ENCODE peak calls at places on chromosomes 1 and 21, in seven cellular contexts. One of them, this sample, is unnamed.

GRCh38 chr1:173297798-173298391 is 90.8 kb upstream of the TNFSF4 start:
- DNase-seq in naive B cell: no peak
- DNase-seq in stimulated activated CD8-positive, alpha-beta memory T cell treated with anti-CD3 and anti-CD28 coated beads, Interleukin-2, amount 100 ng/mL, for 48 hours: peak
- DNase-seq in activated CD4-positive, CD25-positive, alpha-beta regulatory T cell treated with anti-CD3 and anti-CD28 coated beads, Interleukin-2, amount 50 U/mL, for 16 hours: no peak
- DNase-seq in fibroblast of lung: no peak
- DNase-seq in OCI-LY7: no peak
- DNase-seq in amniotic stem cell: no peak
- DNase-seq in this sample: no peak

GRCh38 chr1:12076425-12077005 is 13.4 kb downstream of the TNFRSF8 start:
- DNase-seq in naive B cell: no peak
- DNase-seq in stimulated activated CD8-positive, alpha-beta memory T cell treated with anti-CD3 and anti-CD28 coated beads, Interleukin-2, amount 100 ng/mL, for 48 hours: no peak
- DNase-seq in activated CD4-positive, CD25-positive, alpha-beta regulatory T cell treated with anti-CD3 and anti-CD28 coated beads, Interleukin-2, amount 50 U/mL, for 16 hours: no peak
- DNase-seq in fibroblast of lung: no peak
- DNase-seq in OCI-LY7: no peak
- DNase-seq in amniotic stem cell: no peak
- DNase-seq in this sample: no peak

GRCh38 chr1:168627370-168627769 is 51.0 kb downstream of the XCL1 start:
- DNase-seq in naive B cell: no peak
- DNase-seq in stimulated activated CD8-positive, alpha-beta memory T cell treated with anti-CD3 and anti-CD28 coated beads, Interleukin-2, amount 100 ng/mL, for 48 hours: no peak
- DNase-seq in activated CD4-positive, CD25-positive, alpha-beta regulatory T cell treated with anti-CD3 and anti-CD28 coated beads, Interleukin-2, amount 50 U/mL, for 16 hours: no peak
- DNase-seq in fibroblast of lung: no peak
- DNase-seq in OCI-LY7: no peak
- DNase-seq in amniotic stem cell: no peak
- DNase-seq in this sample: no peak

GRCh38 chr1:161374373-161374772 is 6.7 kb upstream of the CFAP126 start:
- DNase-seq in naive B cell: no peak
- DNase-seq in stimulated activated CD8-positive, alpha-beta memory T cell treated with anti-CD3 and anti-CD28 coated beads, Interleukin-2, amount 100 ng/mL, for 48 hours: no peak
- DNase-seq in activated CD4-positive, CD25-positive, alpha-beta regulatory T cell treated with anti-CD3 and anti-CD28 coated beads, Interleukin-2, amount 50 U/mL, for 16 hours: no peak
- DNase-seq in fibroblast of lung: peak
- DNase-seq in OCI-LY7: peak
- DNase-seq in amniotic stem cell: no peak
- DNase-seq in this sample: no peak

GRCh38 chr21:26137379-26138060 is 33.0 kb downstream of the APP start:
- DNase-seq in naive B cell: no peak
- DNase-seq in stimulated activated CD8-positive, alpha-beta memory T cell treated with anti-CD3 and anti-CD28 coated beads, Interleukin-2, amount 100 ng/mL, for 48 hours: no peak
- DNase-seq in activated CD4-positive, CD25-positive, alpha-beta regulatory T cell treated with anti-CD3 and anti-CD28 coated beads, Interleukin-2, amount 50 U/mL, for 16 hours: no peak
- DNase-seq in fibroblast of lung: no peak
- DNase-seq in OCI-LY7: no peak
- DNase-seq in amniotic stem cell: no peak
- DNase-seq in this sample: no peak

GRCh38 chr1:172360960-172361359 is 59.5 kb upstream of the C1orf105 start:
- DNase-seq in naive B cell: peak
- DNase-seq in stimulated activated CD8-positive, alpha-beta memory T cell treated with anti-CD3 and anti-CD28 coated beads, Interleukin-2, amount 100 ng/mL, for 48 hours: no peak
- DNase-seq in activated CD4-positive, CD25-positive, alpha-beta regulatory T cell treated with anti-CD3 and anti-CD28 coated beads, Interleukin-2, amount 50 U/mL, for 16 hours: no peak
- DNase-seq in fibroblast of lung: no peak
- DNase-seq in OCI-LY7: no peak
- DNase-seq in amniotic stem cell: no peak
- DNase-seq in this sample: no peak

GRCh38 chr1:54125671-54126070 is 27.1 kb downstream of the CDCP2 start:
- DNase-seq in naive B cell: no peak
- DNase-seq in stimulated activated CD8-positive, alpha-beta memory T cell treated with anti-CD3 and anti-CD28 coated beads, Interleukin-2, amount 100 ng/mL, for 48 hours: no peak
- DNase-seq in activated CD4-positive, CD25-positive, alpha-beta regulatory T cell treated with anti-CD3 and anti-CD28 coated beads, Interleukin-2, amount 50 U/mL, for 16 hours: no peak
- DNase-seq in fibroblast of lung: peak
- DNase-seq in OCI-LY7: no peak
- DNase-seq in amniotic stem cell: no peak
- DNase-seq in this sample: no peak

GRCh38 chr1:77978293-77978968 is 441 bp downstream of the FUBP1 start:
- DNase-seq in naive B cell: peak
- DNase-seq in stimulated activated CD8-positive, alpha-beta memory T cell treated with anti-CD3 and anti-CD28 coated beads, Interleukin-2, amount 100 ng/mL, for 48 hours: peak
- DNase-seq in activated CD4-positive, CD25-positive, alpha-beta regulatory T cell treated with anti-CD3 and anti-CD28 coated beads, Interleukin-2, amount 50 U/mL, for 16 hours: peak
- DNase-seq in fibroblast of lung: peak
- DNase-seq in OCI-LY7: peak
- DNase-seq in amniotic stem cell: peak
- DNase-seq in this sample: peak

GRCh38 chr1:206979379-206980043 is 9.3 kb upstream of the FCAMR start:
- DNase-seq in naive B cell: no peak
- DNase-seq in stimulated activated CD8-positive, alpha-beta memory T cell treated with anti-CD3 and anti-CD28 coated beads, Interleukin-2, amount 100 ng/mL, for 48 hours: no peak
- DNase-seq in activated CD4-positive, CD25-positive, alpha-beta regulatory T cell treated with anti-CD3 and anti-CD28 coated beads, Interleukin-2, amount 50 U/mL, for 16 hours: no peak
- DNase-seq in fibroblast of lung: peak
- DNase-seq in OCI-LY7: peak
- DNase-seq in amniotic stem cell: peak
- DNase-seq in this sample: no peak

GRCh38 chr1:85321237-85321964 is 45.0 kb upstream of the BCL10 start:
- DNase-seq in naive B cell: no peak
- DNase-seq in stimulated activated CD8-positive, alpha-beta memory T cell treated with anti-CD3 and anti-CD28 coated beads, Interleukin-2, amount 100 ng/mL, for 48 hours: peak
- DNase-seq in activated CD4-positive, CD25-positive, alpha-beta regulatory T cell treated with anti-CD3 and anti-CD28 coated beads, Interleukin-2, amount 50 U/mL, for 16 hours: no peak
- DNase-seq in fibroblast of lung: peak
- DNase-seq in OCI-LY7: no peak
- DNase-seq in amniotic stem cell: no peak
- DNase-seq in this sample: no peak

GRCh38 chr1:107358611-107359342 is 217.9 kb downstream of the NTNG1 start:
- DNase-seq in naive B cell: no peak
- DNase-seq in stimulated activated CD8-positive, alpha-beta memory T cell treated with anti-CD3 and anti-CD28 coated beads, Interleukin-2, amount 100 ng/mL, for 48 hours: no peak
- DNase-seq in activated CD4-positive, CD25-positive, alpha-beta regulatory T cell treated with anti-CD3 and anti-CD28 coated beads, Interleukin-2, amount 50 U/mL, for 16 hours: no peak
- DNase-seq in fibroblast of lung: peak
- DNase-seq in OCI-LY7: peak
- DNase-seq in amniotic stem cell: no peak
- DNase-seq in this sample: no peak

GRCh38 chr1:186798960-186799688 is 29.6 kb upstream of the PLA2G4A start:
- DNase-seq in naive B cell: no peak
- DNase-seq in stimulated activated CD8-positive, alpha-beta memory T cell treated with anti-CD3 and anti-CD28 coated beads, Interleukin-2, amount 100 ng/mL, for 48 hours: no peak
- DNase-seq in activated CD4-positive, CD25-positive, alpha-beta regulatory T cell treated with anti-CD3 and anti-CD28 coated beads, Interleukin-2, amount 50 U/mL, for 16 hours: no peak
- DNase-seq in fibroblast of lung: no peak
- DNase-seq in OCI-LY7: no peak
- DNase-seq in amniotic stem cell: no peak
- DNase-seq in this sample: no peak

GRCh38 chr1:3366181-3367051 is 88.0 kb upstream of the ARHGEF16 start:
- DNase-seq in naive B cell: no peak
- DNase-seq in stimulated activated CD8-positive, alpha-beta memory T cell treated with anti-CD3 and anti-CD28 coated beads, Interleukin-2, amount 100 ng/mL, for 48 hours: no peak
- DNase-seq in activated CD4-positive, CD25-positive, alpha-beta regulatory T cell treated with anti-CD3 and anti-CD28 coated beads, Interleukin-2, amount 50 U/mL, for 16 hours: no peak
- DNase-seq in fibroblast of lung: peak
- DNase-seq in OCI-LY7: no peak
- DNase-seq in amniotic stem cell: no peak
- DNase-seq in this sample: peak

GRCh38 chr1:29651684-29652665 is 415.7 kb downstream of the PTPRU start:
- DNase-seq in naive B cell: no peak
- DNase-seq in stimulated activated CD8-positive, alpha-beta memory T cell treated with anti-CD3 and anti-CD28 coated beads, Interleukin-2, amount 100 ng/mL, for 48 hours: no peak
- DNase-seq in activated CD4-positive, CD25-positive, alpha-beta regulatory T cell treated with anti-CD3 and anti-CD28 coated beads, Interleukin-2, amount 50 U/mL, for 16 hours: no peak
- DNase-seq in fibroblast of lung: no peak
- DNase-seq in OCI-LY7: no peak
- DNase-seq in amniotic stem cell: no peak
- DNase-seq in this sample: no peak

GRCh38 chr1:7382971-7383370 is 388.1 kb upstream of the VAMP3 start:
- DNase-seq in naive B cell: no peak
- DNase-seq in stimulated activated CD8-positive, alpha-beta memory T cell treated with anti-CD3 and anti-CD28 coated beads, Interleukin-2, amount 100 ng/mL, for 48 hours: no peak
- DNase-seq in activated CD4-positive, CD25-positive, alpha-beta regulatory T cell treated with anti-CD3 and anti-CD28 coated beads, Interleukin-2, amount 50 U/mL, for 16 hours: no peak
- DNase-seq in fibroblast of lung: no peak
- DNase-seq in OCI-LY7: no peak
- DNase-seq in amniotic stem cell: no peak
- DNase-seq in this sample: no peak

GRCh38 chr1:24901791-24902470 is 28.1 kb downstream of the RUNX3 start:
- DNase-seq in naive B cell: no peak
- DNase-seq in stimulated activated CD8-positive, alpha-beta memory T cell treated with anti-CD3 and anti-CD28 coated beads, Interleukin-2, amount 100 ng/mL, for 48 hours: no peak
- DNase-seq in activated CD4-positive, CD25-positive, alpha-beta regulatory T cell treated with anti-CD3 and anti-CD28 coated beads, Interleukin-2, amount 50 U/mL, for 16 hours: no peak
- DNase-seq in fibroblast of lung: no peak
- DNase-seq in OCI-LY7: no peak
- DNase-seq in amniotic stem cell: no peak
- DNase-seq in this sample: no peak

GRCh38 chr1:31436596-31437432 is 23.8 kb downstream of the SERINC2 start:
- DNase-seq in naive B cell: no peak
- DNase-seq in stimulated activated CD8-positive, alpha-beta memory T cell treated with anti-CD3 and anti-CD28 coated beads, Interleukin-2, amount 100 ng/mL, for 48 hours: no peak
- DNase-seq in activated CD4-positive, CD25-positive, alpha-beta regulatory T cell treated with anti-CD3 and anti-CD28 coated beads, Interleukin-2, amount 50 U/mL, for 16 hours: no peak
- DNase-seq in fibroblast of lung: no peak
- DNase-seq in OCI-LY7: no peak
- DNase-seq in amniotic stem cell: no peak
- DNase-seq in this sample: no peak

GRCh38 chr21:16587141-16587570 is 857.4 kb downstream of the USP25 start:
- DNase-seq in naive B cell: no peak
- DNase-seq in stimulated activated CD8-positive, alpha-beta memory T cell treated with anti-CD3 and anti-CD28 coated beads, Interleukin-2, amount 100 ng/mL, for 48 hours: no peak
- DNase-seq in activated CD4-positive, CD25-positive, alpha-beta regulatory T cell treated with anti-CD3 and anti-CD28 coated beads, Interleukin-2, amount 50 U/mL, for 16 hours: no peak
- DNase-seq in fibroblast of lung: peak
- DNase-seq in OCI-LY7: no peak
- DNase-seq in amniotic stem cell: no peak
- DNase-seq in this sample: peak

GRCh38 chr1:160639652-160640051 is 7.2 kb downstream of the SLAMF1 start:
- DNase-seq in naive B cell: no peak
- DNase-seq in stimulated activated CD8-positive, alpha-beta memory T cell treated with anti-CD3 and anti-CD28 coated beads, Interleukin-2, amount 100 ng/mL, for 48 hours: no peak
- DNase-seq in activated CD4-positive, CD25-positive, alpha-beta regulatory T cell treated with anti-CD3 and anti-CD28 coated beads, Interleukin-2, amount 50 U/mL, for 16 hours: no peak
- DNase-seq in fibroblast of lung: no peak
- DNase-seq in OCI-LY7: no peak
- DNase-seq in amniotic stem cell: no peak
- DNase-seq in this sample: no peak

This sample was measured in Ammon's horn.